ENCODE peak calls at places on chromosome 19, in ten cellular contexts. One of them, this sample, is unnamed.
A peak's percentile ranks its signal among the peaks of the same experiment; 100 is the strongest.

GRCh38 chr19:5294403-5295160 is 46.0 kb downstream of the PTPRS start:
- DNase-seq in dorsolateral prefrontal cortex: no peak
- DNase-seq in astrocyte of the cerebellum: no peak
- DNase-seq in AG10803: no peak
- DNase-seq in epithelial cell of esophagus: no peak
- DNase-seq in cardiac fibroblast: no peak
- DNase-seq in A549: no peak
- DNase-seq in heart left ventricle: no peak
- DNase-seq in neural progenitor cell: peak; percentile 43
- DNase-seq in mucosa of descending colon: no peak
- DNase-seq in this sample: no peak

GRCh38 chr19:18225702-18226468 is at the start of gene PDE4C:
- DNase-seq in AG10803: no peak
- DNase-seq in dorsolateral prefrontal cortex: no peak
- DNase-seq in mucosa of descending colon: no peak
- DNase-seq in epithelial cell of esophagus: no peak
- DNase-seq in A549: no peak
- DNase-seq in heart left ventricle: peak; percentile 82
- DNase-seq in astrocyte of the cerebellum: no peak
- DNase-seq in neural progenitor cell: peak; percentile 35
- DNase-seq in cardiac fibroblast: peak; percentile 25
- DNase-seq in this sample: no peak

GRCh38 chr19:35882074-35882832 is 13.9 kb downstream of the APLP1 start:
- DNase-seq in epithelial cell of esophagus: peak; percentile 83
- DNase-seq in neural progenitor cell: peak; percentile 42
- DNase-seq in astrocyte of the cerebellum: peak; percentile 56
- DNase-seq in dorsolateral prefrontal cortex: no peak
- DNase-seq in A549: peak; percentile 87
- DNase-seq in mucosa of descending colon: no peak
- DNase-seq in AG10803: peak; percentile 83
- DNase-seq in heart left ventricle: no peak
- DNase-seq in cardiac fibroblast: peak; percentile 89
- DNase-seq in this sample: peak; percentile 63

GRCh38 chr19:5406816-5407215 is 48.4 kb upstream of the ZNRF4 start:
- DNase-seq in mucosa of descending colon: no peak
- DNase-seq in astrocyte of the cerebellum: no peak
- DNase-seq in neural progenitor cell: no peak
- DNase-seq in dorsolateral prefrontal cortex: peak; percentile 64
- DNase-seq in AG10803: no peak
- DNase-seq in epithelial cell of esophagus: no peak
- DNase-seq in A549: no peak
- DNase-seq in heart left ventricle: no peak
- DNase-seq in cardiac fibroblast: no peak
- DNase-seq in this sample: no peak

GRCh38 chr19:48806518-48806817 is 4.4 kb downstream of the BCAT2 start:
- DNase-seq in AG10803: no peak
- DNase-seq in dorsolateral prefrontal cortex: no peak
- DNase-seq in mucosa of descending colon: no peak
- DNase-seq in epithelial cell of esophagus: no peak
- DNase-seq in cardiac fibroblast: no peak
- DNase-seq in astrocyte of the cerebellum: no peak
- DNase-seq in A549: no peak
- DNase-seq in heart left ventricle: peak; percentile 48
- DNase-seq in neural progenitor cell: peak; percentile 84
- DNase-seq in this sample: no peak

GRCh38 chr19:55440411-55441105 is 2.5 kb downstream of the SHISA7 start:
- DNase-seq in AG10803: no peak
- DNase-seq in mucosa of descending colon: no peak
- DNase-seq in dorsolateral prefrontal cortex: no peak
- DNase-seq in heart left ventricle: no peak
- DNase-seq in astrocyte of the cerebellum: no peak
- DNase-seq in epithelial cell of esophagus: no peak
- DNase-seq in A549: no peak
- DNase-seq in neural progenitor cell: peak; percentile 60
- DNase-seq in cardiac fibroblast: no peak
- DNase-seq in this sample: no peak

GRCh38 chr19:2328401-2329161 is at the start of the genes LSM7 and SPPL2B:
- DNase-seq in dorsolateral prefrontal cortex: peak; percentile 87
- DNase-seq in neural progenitor cell: peak; percentile 95
- DNase-seq in mucosa of descending colon: peak; percentile 94
- DNase-seq in heart left ventricle: peak; percentile 94
- DNase-seq in astrocyte of the cerebellum: peak; percentile 49
- DNase-seq in cardiac fibroblast: peak; percentile 85
- DNase-seq in AG10803: peak; percentile 84
- DNase-seq in epithelial cell of esophagus: peak; percentile 89
- DNase-seq in A549: peak; percentile 84
- DNase-seq in this sample: no peak

GRCh38 chr19:52464798-52465470 is 11.6 kb downstream of the ZNF578 start:
- DNase-seq in heart left ventricle: no peak
- DNase-seq in epithelial cell of esophagus: no peak
- DNase-seq in cardiac fibroblast: no peak
- DNase-seq in AG10803: no peak
- DNase-seq in dorsolateral prefrontal cortex: no peak
- DNase-seq in mucosa of descending colon: no peak
- DNase-seq in astrocyte of the cerebellum: no peak
- DNase-seq in A549: peak; percentile 24
- DNase-seq in neural progenitor cell: peak; percentile 79
- DNase-seq in this sample: no peak

GRCh38 chr19:4831351-4832340 is at the start of gene TICAM1:
- DNase-seq in astrocyte of the cerebellum: no peak
- DNase-seq in mucosa of descending colon: peak; percentile 91
- DNase-seq in cardiac fibroblast: peak; percentile 77
- DNase-seq in heart left ventricle: peak; percentile 88
- DNase-seq in AG10803: peak; percentile 63
- DNase-seq in neural progenitor cell: no peak
- DNase-seq in dorsolateral prefrontal cortex: peak; percentile 44
- DNase-seq in A549: peak; percentile 58
- DNase-seq in epithelial cell of esophagus: peak; percentile 92
- DNase-seq in this sample: no peak

GRCh38 chr19:41416194-41416674 is 10.9 kb downstream of the B3GNT8 start:
- DNase-seq in heart left ventricle: no peak
- DNase-seq in A549: no peak
- DNase-seq in mucosa of descending colon: peak; percentile 88
- DNase-seq in dorsolateral prefrontal cortex: no peak
- DNase-seq in astrocyte of the cerebellum: no peak
- DNase-seq in neural progenitor cell: no peak
- DNase-seq in epithelial cell of esophagus: peak; percentile 60
- DNase-seq in cardiac fibroblast: no peak
- DNase-seq in AG10803: no peak
- DNase-seq in this sample: no peak
- H3K4me3 ChIP-seq in heart left ventricle: no peak overlapping the region
- H3K4me3 ChIP-seq in A549: no peak overlapping the region
- H3K4me3 ChIP-seq in mucosa of descending colon: peak overlapping the region; percentile 9
- H3K4me3 ChIP-seq in dorsolateral prefrontal cortex: no peak overlapping the region
- H3K4me3 ChIP-seq in astrocyte of the cerebellum: no peak overlapping the region
- H3K4me3 ChIP-seq in neural progenitor cell: no peak overlapping the region
- H3K4me3 ChIP-seq in epithelial cell of esophagus: no peak overlapping the region
- H3K4me3 ChIP-seq in cardiac fibroblast: no peak overlapping the region
- H3K4me3 ChIP-seq in AG10803: no peak overlapping the region
- H3K4me3 ChIP-seq in this sample: no peak overlapping the region

DNA sequence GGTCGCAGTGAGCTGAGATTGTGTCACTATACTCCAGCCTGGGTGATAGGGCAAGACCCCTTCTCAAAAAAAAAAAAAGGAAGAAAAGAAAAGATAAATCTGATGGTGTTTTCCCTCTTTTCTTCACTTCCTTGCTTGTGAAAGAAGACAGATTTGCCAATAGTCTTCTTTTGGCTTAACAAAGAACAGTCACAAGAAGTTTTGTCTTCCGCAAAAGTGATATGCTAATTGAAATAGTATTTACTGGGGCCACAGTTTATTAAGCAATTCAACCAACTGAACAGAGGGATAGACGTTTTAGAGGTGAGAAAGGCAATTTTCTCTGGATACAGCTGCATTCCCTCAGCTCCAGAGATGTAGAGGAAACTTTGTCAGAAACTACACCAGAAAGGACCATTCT is 22.9 kb upstream of the PLAUR start:
- DNase-seq in mucosa of descending colon: no peak
- DNase-seq in heart left ventricle: no peak
- DNase-seq in astrocyte of the cerebellum: no peak
- DNase-seq in cardiac fibroblast: no peak
- DNase-seq in A549: no peak
- DNase-seq in dorsolateral prefrontal cortex: no peak
- DNase-seq in AG10803: no peak
- DNase-seq in neural progenitor cell: no peak
- DNase-seq in epithelial cell of esophagus: no peak
- DNase-seq in this sample: no peak
- TF ChIP-seq CTCF in mucosa of descending colon: no peak
- TF ChIP-seq CTCF in heart left ventricle: no peak
- TF ChIP-seq CTCF in astrocyte of the cerebellum: no peak
- TF ChIP-seq CTCF in cardiac fibroblast: no peak
- TF ChIP-seq CTCF in A549: no peak
- TF ChIP-seq CTCF in dorsolateral prefrontal cortex: no peak
- TF ChIP-seq CTCF in AG10803: no peak
- TF ChIP-seq CTCF in neural progenitor cell: no peak
- TF ChIP-seq CTCF in epithelial cell of esophagus: no peak
- TF ChIP-seq CTCF in this sample: no peak

GRCh38 chr19:40599331-40600085 is 1.7 kb upstream of the LTBP4 start:
- DNase-seq in cardiac fibroblast: no peak
- DNase-seq in epithelial cell of esophagus: peak; percentile 40
- DNase-seq in astrocyte of the cerebellum: no peak
- DNase-seq in neural progenitor cell: peak; percentile 28
- DNase-seq in mucosa of descending colon: no peak
- DNase-seq in heart left ventricle: peak; percentile 42
- DNase-seq in A549: no peak
- DNase-seq in dorsolateral prefrontal cortex: no peak
- DNase-seq in AG10803: no peak
- DNase-seq in this sample: no peak

GRCh38 chr19:40600086-40600917 is 867 bp upstream of the LTBP4 start:
- DNase-seq in A549: no peak
- DNase-seq in heart left ventricle: peak; percentile 77
- DNase-seq in dorsolateral prefrontal cortex: no peak
- DNase-seq in neural progenitor cell: peak; percentile 23
- DNase-seq in cardiac fibroblast: no peak
- DNase-seq in mucosa of descending colon: peak; percentile 57
- DNase-seq in epithelial cell of esophagus: no peak
- DNase-seq in astrocyte of the cerebellum: no peak
- DNase-seq in AG10803: no peak
- DNase-seq in this sample: no peak

GRCh38 chr19:40598918-40599307 is 2.3 kb upstream of the LTBP4 start:
- DNase-seq in heart left ventricle: peak; percentile 20
- DNase-seq in astrocyte of the cerebellum: no peak
- DNase-seq in epithelial cell of esophagus: no peak
- DNase-seq in AG10803: no peak
- DNase-seq in cardiac fibroblast: no peak
- DNase-seq in dorsolateral prefrontal cortex: no peak
- DNase-seq in A549: no peak
- DNase-seq in mucosa of descending colon: no peak
- DNase-seq in neural progenitor cell: no peak
- DNase-seq in this sample: no peak

GRCh38 chr19:40603071-40603718 is 2.0 kb downstream of the LTBP4 start:
- DNase-seq in AG10803: peak; percentile 36
- DNase-seq in neural progenitor cell: peak; percentile 85
- DNase-seq in mucosa of descending colon: no peak
- DNase-seq in heart left ventricle: no peak
- DNase-seq in A549: peak; percentile 76
- DNase-seq in astrocyte of the cerebellum: no peak
- DNase-seq in epithelial cell of esophagus: peak; percentile 61
- DNase-seq in dorsolateral prefrontal cortex: no peak
- DNase-seq in cardiac fibroblast: peak; percentile 65
- DNase-seq in this sample: no peak

GRCh38 chr19:40601061-40601973 is at the start of gene LTBP4:
- DNase-seq in AG10803: no peak
- DNase-seq in heart left ventricle: peak; percentile 84
- DNase-seq in epithelial cell of esophagus: peak; percentile 53
- DNase-seq in astrocyte of the cerebellum: no peak
- DNase-seq in neural progenitor cell: peak; percentile 72
- DNase-seq in cardiac fibroblast: peak; percentile 28
- DNase-seq in dorsolateral prefrontal cortex: no peak
- DNase-seq in mucosa of descending colon: peak; percentile 73
- DNase-seq in A549: no peak
- DNase-seq in this sample: no peak
- H3K4me3 ChIP-seq in AG10803: peak within 1 kb of the TSS; percentile 34
- H3K4me3 ChIP-seq in heart left ventricle: peak within 1 kb of the TSS; percentile 72
- H3K4me3 ChIP-seq in epithelial cell of esophagus: peak within 1 kb of the TSS; percentile 73
- H3K4me3 ChIP-seq in astrocyte of the cerebellum: peak within 1 kb of the TSS; percentile 36
- H3K4me3 ChIP-seq in neural progenitor cell: peak within 1 kb of the TSS; percentile 51
- H3K4me3 ChIP-seq in cardiac fibroblast: peak within 1 kb of the TSS; percentile 44
- H3K4me3 ChIP-seq in dorsolateral prefrontal cortex: peak within 1 kb of the TSS; percentile 54
- H3K4me3 ChIP-seq in mucosa of descending colon: peak within 1 kb of the TSS; percentile 17
- H3K4me3 ChIP-seq in A549: peak within 1 kb of the TSS; percentile 16
- H3K4me3 ChIP-seq in this sample: peak within 1 kb of the TSS; percentile 63

DNA sequence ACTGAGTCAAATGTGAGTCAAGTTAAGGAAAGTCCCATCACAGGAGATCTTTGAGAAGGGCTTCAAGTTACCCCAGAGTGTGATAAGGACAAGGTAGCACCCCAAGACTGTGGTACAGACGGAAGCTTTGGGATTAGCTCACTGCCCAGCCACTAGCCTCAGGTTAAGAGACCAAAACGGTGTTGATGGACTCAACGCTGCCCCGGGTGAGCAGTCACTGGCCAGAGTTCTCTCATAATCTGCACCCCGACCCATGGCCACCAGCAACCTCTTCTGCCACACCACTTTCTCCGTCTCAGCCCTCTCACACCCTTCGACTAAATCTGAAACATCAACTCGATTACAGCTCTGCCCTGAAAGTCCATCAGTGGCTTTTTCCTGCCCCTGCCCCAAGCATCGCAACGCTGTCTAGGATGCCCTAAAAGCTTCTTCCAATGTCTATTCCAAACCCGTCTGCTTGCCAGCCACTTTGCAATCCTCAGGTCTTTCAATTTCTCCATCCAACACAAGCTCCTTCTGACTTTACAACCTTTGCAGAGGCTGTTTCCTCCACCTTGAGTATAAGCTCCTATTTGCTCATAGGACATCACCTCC is 5.6 kb downstream of the HNRNPL start:
- DNase-seq in mucosa of descending colon: no peak
- DNase-seq in astrocyte of the cerebellum: no peak
- DNase-seq in AG10803: no peak
- DNase-seq in dorsolateral prefrontal cortex: no peak
- DNase-seq in cardiac fibroblast: no peak
- DNase-seq in neural progenitor cell: no peak
- DNase-seq in heart left ventricle: no peak
- DNase-seq in A549: no peak
- DNase-seq in epithelial cell of esophagus: no peak
- DNase-seq in this sample: no peak
- TF ChIP-seq CTCF in mucosa of descending colon: no peak
- TF ChIP-seq CTCF in astrocyte of the cerebellum: no peak
- TF ChIP-seq CTCF in AG10803: no peak
- TF ChIP-seq CTCF in dorsolateral prefrontal cortex: no peak
- TF ChIP-seq CTCF in cardiac fibroblast: no peak
- TF ChIP-seq CTCF in neural progenitor cell: no peak
- TF ChIP-seq CTCF in heart left ventricle: no peak
- TF ChIP-seq CTCF in A549: no peak
- TF ChIP-seq CTCF in epithelial cell of esophagus: no peak
- TF ChIP-seq CTCF in this sample: no peak

GRCh38 chr19:37012093-37012745 is 66.0 kb upstream of the ZNF420 start:
- DNase-seq in epithelial cell of esophagus: no peak
- DNase-seq in mucosa of descending colon: no peak
- DNase-seq in A549: no peak
- DNase-seq in neural progenitor cell: no peak
- DNase-seq in astrocyte of the cerebellum: no peak
- DNase-seq in cardiac fibroblast: no peak
- DNase-seq in dorsolateral prefrontal cortex: no peak
- DNase-seq in AG10803: no peak
- DNase-seq in heart left ventricle: no peak
- DNase-seq in this sample: no peak

GRCh38 chr19:37009871-37010270 is 68.4 kb upstream of the ZNF420 start:
- DNase-seq in cardiac fibroblast: no peak
- DNase-seq in AG10803: no peak
- DNase-seq in astrocyte of the cerebellum: no peak
- DNase-seq in mucosa of descending colon: no peak
- DNase-seq in dorsolateral prefrontal cortex: no peak
- DNase-seq in neural progenitor cell: no peak
- DNase-seq in A549: no peak
- DNase-seq in epithelial cell of esophagus: no peak
- DNase-seq in heart left ventricle: no peak
- DNase-seq in this sample: no peak

GRCh38 chr19:37007587-37008220 is 70.5 kb upstream of the ZNF420 start:
- DNase-seq in AG10803: peak; percentile 43
- DNase-seq in heart left ventricle: peak; percentile 88
- DNase-seq in dorsolateral prefrontal cortex: peak; percentile 44
- DNase-seq in astrocyte of the cerebellum: no peak
- DNase-seq in neural progenitor cell: no peak
- DNase-seq in cardiac fibroblast: peak; percentile 69
- DNase-seq in A549: peak; percentile 61
- DNase-seq in mucosa of descending colon: no peak
- DNase-seq in epithelial cell of esophagus: no peak
- DNase-seq in this sample: peak; percentile 2
- H3K4me3 ChIP-seq in AG10803: peak overlapping the region; percentile 54
- H3K4me3 ChIP-seq in heart left ventricle: peak overlapping the region; percentile 76
- H3K4me3 ChIP-seq in dorsolateral prefrontal cortex: peak overlapping the region; percentile 55
- H3K4me3 ChIP-seq in astrocyte of the cerebellum: peak overlapping the region; percentile 0
- H3K4me3 ChIP-seq in neural progenitor cell: no peak overlapping the region
- H3K4me3 ChIP-seq in cardiac fibroblast: peak overlapping the region; percentile 5
- H3K4me3 ChIP-seq in A549: peak overlapping the region; percentile 12
- H3K4me3 ChIP-seq in mucosa of descending colon: no peak overlapping the region
- H3K4me3 ChIP-seq in epithelial cell of esophagus: peak overlapping the region; percentile 28
- H3K4me3 ChIP-seq in this sample: no peak overlapping the region